ENCODE peak calls at places on chromosome 10, in nine cellular contexts. One of them, this sample, is unnamed.

GRCh38 chr10:43229208-43230061 is 37.4 kb downstream of the RASGEF1A start:
- DNase-seq in psoas muscle: peak; percentile 52
- DNase-seq in COR-L47: no peak
- DNase-seq in heart left ventricle: peak; percentile 16
- DNase-seq in omental fat pad: peak; percentile 16
- DNase-seq in mesendoderm: no peak
- DNase-seq in GM23248: peak; percentile 29
- DNase-seq in MCF 10A: no peak
- DNase-seq in Daoy: peak; percentile 15
- DNase-seq in this sample: no peak

GRCh38 chr10:572066-572465 is 117.4 kb downstream of the DIP2C start:
- DNase-seq in mesendoderm: no peak
- DNase-seq in Daoy: no peak
- DNase-seq in omental fat pad: no peak
- DNase-seq in psoas muscle: no peak
- DNase-seq in COR-L47: no peak
- DNase-seq in heart left ventricle: no peak
- DNase-seq in GM23248: peak; percentile 69
- DNase-seq in MCF 10A: no peak
- DNase-seq in this sample: no peak

GRCh38 chr10:88880287-88881094 is 446 bp downstream of the STAMBPL1 start:
- DNase-seq in MCF 10A: peak; percentile 84
- DNase-seq in GM23248: peak; percentile 93
- DNase-seq in omental fat pad: peak; percentile 59
- DNase-seq in Daoy: peak; percentile 86
- DNase-seq in psoas muscle: peak; percentile 88
- DNase-seq in heart left ventricle: peak; percentile 87
- DNase-seq in COR-L47: peak; percentile 47
- DNase-seq in mesendoderm: peak; percentile 81
- DNase-seq in this sample: peak; percentile 47

GRCh38 chr10:335151-335800 is 200.0 kb downstream of the ZMYND11 start:
- DNase-seq in MCF 10A: no peak
- DNase-seq in heart left ventricle: no peak
- DNase-seq in GM23248: peak; percentile 25
- DNase-seq in mesendoderm: no peak
- DNase-seq in psoas muscle: no peak
- DNase-seq in omental fat pad: no peak
- DNase-seq in COR-L47: no peak
- DNase-seq in Daoy: no peak
- DNase-seq in this sample: no peak

GRCh38 chr10:44930904-44931620 is 19.9 kb downstream of the TMEM72 start:
- DNase-seq in GM23248: no peak
- DNase-seq in Daoy: no peak
- DNase-seq in COR-L47: no peak
- DNase-seq in psoas muscle: no peak
- DNase-seq in heart left ventricle: peak; percentile 9
- DNase-seq in MCF 10A: no peak
- DNase-seq in omental fat pad: no peak
- DNase-seq in mesendoderm: no peak
- DNase-seq in this sample: no peak

GRCh38 chr10:124011464-124011863 is 81.9 kb downstream of the CHST15 start:
- DNase-seq in heart left ventricle: no peak
- DNase-seq in MCF 10A: peak; percentile 23
- DNase-seq in psoas muscle: peak; percentile 32
- DNase-seq in omental fat pad: no peak
- DNase-seq in mesendoderm: peak; percentile 33
- DNase-seq in Daoy: peak; percentile 13
- DNase-seq in COR-L47: no peak
- DNase-seq in GM23248: no peak
- DNase-seq in this sample: no peak

GRCh38 chr10:29804025-29804852 is 169.5 kb upstream of the SVIL start:
- DNase-seq in mesendoderm: no peak
- DNase-seq in omental fat pad: no peak
- DNase-seq in Daoy: peak; percentile 92
- DNase-seq in GM23248: peak; percentile 90
- DNase-seq in MCF 10A: peak; percentile 98
- DNase-seq in psoas muscle: peak; percentile 75
- DNase-seq in heart left ventricle: no peak
- DNase-seq in COR-L47: peak; percentile 69
- DNase-seq in this sample: peak; percentile 18

GRCh38 chr10:80971461-80971860 is 433.8 kb downstream of the SH2D4B start:
- DNase-seq in mesendoderm: no peak
- DNase-seq in GM23248: no peak
- DNase-seq in heart left ventricle: no peak
- DNase-seq in COR-L47: no peak
- DNase-seq in Daoy: no peak
- DNase-seq in psoas muscle: no peak
- DNase-seq in MCF 10A: no peak
- DNase-seq in omental fat pad: no peak
- DNase-seq in this sample: no peak

GRCh38 chr10:124354411-124355382 is 64.0 kb downstream of the OAT start:
- DNase-seq in Daoy: peak; percentile 61
- DNase-seq in COR-L47: no peak
- DNase-seq in GM23248: peak; percentile 67
- DNase-seq in psoas muscle: peak; percentile 75
- DNase-seq in MCF 10A: no peak
- DNase-seq in omental fat pad: peak; percentile 38
- DNase-seq in mesendoderm: peak; percentile 55
- DNase-seq in heart left ventricle: peak; percentile 45
- DNase-seq in this sample: peak; percentile 15

GRCh38 chr10:132546567-132547420 is 9.2 kb downstream of the INPP5A start:
- DNase-seq in omental fat pad: no peak
- DNase-seq in heart left ventricle: no peak
- DNase-seq in psoas muscle: peak; percentile 45
- DNase-seq in COR-L47: no peak
- DNase-seq in MCF 10A: no peak
- DNase-seq in GM23248: no peak
- DNase-seq in Daoy: no peak
- DNase-seq in mesendoderm: no peak
- DNase-seq in this sample: no peak